ENCODE peak calls at places on chromosomes 5 and 9, in six cellular contexts. J is GM12891, K is K562, R is H1, G is HepG2, M is GM12878. L is an unnamed sample.

GRCh38 chr5:142734904-142735190 is 35.3 kb upstream of the ARHGAP26 start:
- DNase-seq in J (no peak), K (no peak), R (no peak), G (no peak), M (no peak), L (no peak)

GRCh38 chr5:121937762-121938161 is 24.0 kb upstream of the SRFBP1 start:
- DNase-seq in J (no peak), K (no peak), R (no peak), G (no peak), M (no peak), L (no peak)

GRCh38 chr5:124797665-124798087 is 51.2 kb upstream of the ZNF608 start:
- DNase-seq in J (no peak), K (peak), R (no peak), G (no peak), M (no peak), L (no peak)

GRCh38 chr5:128213340-128213739 is 129.8 kb downstream of the SLC12A2 start:
- DNase-seq in J (no peak), K (peak), R (peak), G (peak), M (no peak), L (no peak)

GRCh38 chr5:83408719-83409118 is 62.8 kb upstream of the VCAN start:
- DNase-seq in J (no peak), K (no peak), R (no peak), G (no peak), M (no peak), L (no peak)

GRCh38 chr9:131539223-131539923 is 6.0 kb upstream of the PRRT1B start:
- DNase-seq in J (no peak), K (no peak), R (no peak), G (no peak), M (no peak), L (no peak)

GRCh38 chr5:68884893-68885292 is 208.9 kb upstream of the SLC30A5 start:
- DNase-seq in J (no peak), K (peak), R (no peak), G (peak), M (no peak), L (no peak)

GRCh38 chr9:16213781-16214515 is 656.5 kb downstream of the BNC2 start:
- DNase-seq in J (no peak), K (no peak), R (no peak), G (no peak), M (no peak), L (no peak)

GRCh38 chr5:66860199-66860975 is 264.2 kb downstream of the MAST4 start:
- DNase-seq in J (no peak), K (no peak), R (no peak), G (no peak), M (no peak), L (no peak)

GRCh38 chr5:68420476-68421344 is 205.2 kb downstream of the PIK3R1 start:
- DNase-seq in J (no peak), K (peak), R (no peak), G (no peak), M (no peak), L (no peak)

GRCh38 chr5:173628501-173628900 is 12.1 kb upstream of the BOD1 start:
- DNase-seq in J (no peak), K (no peak), R (no peak), G (no peak), M (no peak), L (no peak)

GRCh38 chr5:73861313-73861978 is 235.4 kb downstream of the ARHGEF28 start:
- DNase-seq in J (no peak), K (no peak), R (no peak), G (peak), M (no peak), L (no peak)

GRCh38 chr9:21017092-21017491 is 14.3 kb downstream of the HACD4 start:
- DNase-seq in J (no peak), K (no peak), R (no peak), G (no peak), M (no peak), L (no peak)

GRCh38 chr5:132023258-132024116 is 12.0 kb upstream of the ACSL6 start:
- DNase-seq in J (no peak), K (no peak), R (no peak), G (no peak), M (no peak), L (no peak)

GRCh38 chr5:82327961-82328360 is 49.8 kb upstream of the RPS23 start:
- DNase-seq in J (no peak), K (no peak), R (no peak), G (no peak), M (no peak), L (no peak)

GRCh38 chr5:10275991-10276390 is 25.9 kb downstream of the CCT5 start:
- DNase-seq in J (no peak), K (no peak), R (no peak), G (no peak), M (no peak), L (no peak)

GRCh38 chr5:139593716-139594319 is 32.7 kb downstream of the UBE2D2 start:
- DNase-seq in J (no peak), K (no peak), R (no peak), G (no peak), M (no peak), L (no peak)

GRCh38 chr5:149951138-149951749 is 6.7 kb upstream of the PDE6A start:
- DNase-seq in J (no peak), K (peak), R (no peak), G (peak), M (no peak), L (no peak)

GRCh38 chr5:174348582-174348981 is 303.1 kb downstream of the NSG2 start:
- DNase-seq in J (no peak), K (no peak), R (no peak), G (no peak), M (no peak), L (no peak)

GRCh38 chr5:74648835-74649286 is 8.3 kb upstream of the ENC1 start:
- DNase-seq in J (peak), K (peak), R (no peak), G (peak), M (no peak), L (peak)

GRCh38 chr9:76161546-76161945 is 232.7 kb downstream of the RFK start:
- DNase-seq in J (no peak), K (no peak), R (no peak), G (no peak), M (no peak), L (no peak)

GRCh38 chr9:14245901-14246525 is 67.9 kb downstream of the NFIB start:
- DNase-seq in J (no peak), K (no peak), R (no peak), G (no peak), M (no peak), L (no peak)

GRCh38 chr5:165928971-165929370 is 2362.5 kb upstream of the WWC1 start:
- DNase-seq in J (no peak), K (no peak), R (no peak), G (no peak), M (no peak), L (no peak)

GRCh38 chr9:31248156-31248555 is 1136.3 kb upstream of the ACO1 start:
- DNase-seq in J (no peak), K (no peak), R (no peak), G (no peak), M (no peak), L (no peak)

GRCh38 chr5:178899289-178899688 is 3.6 kb downstream of the ZFP2 start:
- DNase-seq in J (no peak), K (no peak), R (no peak), G (no peak), M (no peak), L (no peak)

GRCh38 chr9:121292801-121293241 is 24.9 kb downstream of the GSN start:
- DNase-seq in J (no peak), K (no peak), R (no peak), G (no peak), M (no peak), L (no peak)

GRCh38 chr5:74641014-74641777 is 668 bp upstream of the ENC1 start:
- DNase-seq in J (no peak), K (peak), R (no peak), G (peak), M (no peak), L (peak)

GRCh38 chr9:69324549-69325401 is at the start of gene ENTREP1:
- DNase-seq in J (no peak), K (no peak), R (no peak), G (no peak), M (no peak), L (peak)

GRCh38 chr5:100683881-100684280 is 148.7 kb downstream of the FAM174A start:
- DNase-seq in J (no peak), K (no peak), R (no peak), G (no peak), M (no peak), L (no peak)

GRCh38 chr9:27094640-27095039 is 14.4 kb upstream of the TEK start:
- DNase-seq in J (no peak), K (no peak), R (no peak), G (no peak), M (no peak), L (no peak)
- TF ChIP-seq TAF1 in J (no peak), K (no peak), R (no peak), G (no peak), M (no peak), L (no peak)

DNA sequence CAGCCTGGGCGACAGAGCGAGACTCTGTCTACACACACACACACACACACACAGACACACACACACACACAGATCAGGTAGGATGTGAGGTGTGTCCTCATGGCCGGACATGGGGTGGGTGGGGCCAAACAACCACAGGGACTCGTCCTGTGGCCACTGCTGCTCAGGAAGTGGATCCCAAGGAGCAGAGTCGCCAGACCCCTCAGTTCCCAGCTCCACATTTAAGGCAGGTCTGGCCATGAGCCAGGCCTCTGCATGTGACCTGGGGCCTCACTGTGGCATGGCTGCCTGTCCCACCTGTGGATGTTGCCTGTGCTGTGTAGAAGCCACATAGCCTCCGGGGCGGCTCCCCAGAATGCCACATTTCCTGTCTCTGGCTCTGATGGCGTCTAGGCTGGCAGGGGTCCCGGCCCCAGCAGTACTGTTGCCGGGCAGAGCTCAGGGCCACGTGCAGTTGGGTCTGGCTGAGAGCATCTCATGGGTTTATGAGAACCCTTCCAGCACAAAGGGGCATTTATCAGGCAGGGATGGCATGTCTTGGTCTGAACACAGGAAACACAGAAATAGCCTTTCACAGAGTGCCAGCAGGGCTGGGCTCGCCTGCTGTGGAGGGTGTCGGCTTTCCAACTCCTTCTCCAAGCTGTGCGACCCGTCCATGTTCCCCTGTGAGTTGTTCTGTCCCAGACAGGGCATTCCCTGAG is 9.9 kb upstream of the NINJ1 start:
- DNase-seq in J (no peak), K (no peak), R (no peak), G (no peak), M (no peak), L (no peak)
- TF ChIP-seq TAF1 in J (no peak), K (no peak), R (no peak), G (no peak), M (no peak), L (no peak)

GRCh38 chr9:38229123-38229829 is 160.2 kb upstream of the SHB start:
- DNase-seq in J (no peak), K (no peak), R (no peak), G (no peak), M (no peak), L (no peak)
- TF ChIP-seq TAF1 in J (no peak), K (no peak), R (no peak), G (no peak), M (no peak), L (no peak)

GRCh38 chr9:128909859-128910258 is 10.9 kb upstream of the PHYHD1 start:
- DNase-seq in J (no peak), K (no peak), R (no peak), G (no peak), M (no peak), L (no peak)

GRCh38 chr9:128910906-128911305 is 9.9 kb upstream of the PHYHD1 start:
- DNase-seq in J (no peak), K (no peak), R (no peak), G (no peak), M (no peak), L (no peak)

GRCh38 chr9:128912270-128912853 is 8.4 kb upstream of the PHYHD1 start:
- DNase-seq in J (no peak), K (no peak), R (peak), G (peak), M (no peak), L (no peak)

GRCh38 chr9:128913048-128913900 is 7.5 kb upstream of the PHYHD1 start:
- DNase-seq in J (no peak), K (peak), R (no peak), G (no peak), M (no peak), L (no peak)

DNA sequence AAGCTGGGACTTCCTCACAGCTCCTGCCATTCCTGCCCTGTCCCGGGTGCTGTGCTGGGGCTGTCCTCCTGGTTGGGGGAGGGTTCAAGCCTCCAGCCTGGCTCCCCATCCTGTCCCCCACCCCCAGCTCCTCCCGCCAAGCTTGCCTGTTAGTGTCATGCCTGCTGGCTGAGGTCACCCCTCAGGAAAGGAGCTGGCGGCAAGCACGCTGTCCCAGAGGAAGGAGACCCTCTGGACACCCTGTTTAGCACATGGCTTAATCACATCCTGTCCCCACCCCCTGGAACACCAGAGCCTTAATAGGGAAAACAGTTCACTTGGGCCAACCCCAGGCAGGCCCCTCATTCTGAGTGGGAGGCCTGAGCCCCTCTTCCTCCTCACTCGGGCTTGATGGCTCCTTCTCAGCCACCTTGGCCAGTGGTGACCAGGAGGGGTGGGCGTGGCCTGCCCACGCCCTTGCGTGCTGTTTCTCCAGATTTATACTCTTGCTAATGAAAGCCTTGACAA is 9.2 kb upstream of the PHYHD1 start:
- DNase-seq in J (no peak), K (no peak), R (peak), G (peak), M (no peak), L (no peak)
- TF ChIP-seq TAF1 in J (no peak), K (no peak), R (no peak), G (no peak), M (no peak), L (no peak)

GRCh38 chr5:108654042-108654441 is 93.7 kb upstream of the FER start:
- DNase-seq in J (no peak), K (no peak), R (no peak), G (no peak), M (no peak), L (no peak)
- TF ChIP-seq TAF1 in J (no peak), K (no peak), R (no peak), G (no peak), M (no peak), L (no peak)

DNA sequence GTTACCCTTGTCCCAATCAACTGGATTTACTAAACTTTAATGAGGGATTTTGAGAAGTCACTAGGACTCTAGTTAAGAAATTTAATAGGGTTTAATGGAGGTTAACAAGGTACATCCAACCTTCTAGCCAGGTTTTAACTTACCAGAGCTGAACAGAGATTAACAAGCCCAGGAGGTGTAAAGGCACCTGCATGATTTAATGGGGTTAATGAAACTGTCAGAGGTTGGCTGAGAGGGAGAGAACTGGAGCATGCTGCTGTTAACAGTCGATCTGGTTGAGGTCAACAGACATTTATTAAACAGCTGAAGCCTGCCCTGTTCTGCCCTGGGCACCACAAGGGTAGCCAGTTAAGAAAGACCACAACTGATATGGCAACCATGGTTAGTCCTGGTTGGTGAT is 13.6 kb downstream of the HAND1 start:
- DNase-seq in J (no peak), K (no peak), R (no peak), G (no peak), M (no peak), L (no peak)
- TF ChIP-seq TAF1 in J (no peak), K (no peak), R (no peak), G (no peak), M (no peak), L (no peak)

DNA sequence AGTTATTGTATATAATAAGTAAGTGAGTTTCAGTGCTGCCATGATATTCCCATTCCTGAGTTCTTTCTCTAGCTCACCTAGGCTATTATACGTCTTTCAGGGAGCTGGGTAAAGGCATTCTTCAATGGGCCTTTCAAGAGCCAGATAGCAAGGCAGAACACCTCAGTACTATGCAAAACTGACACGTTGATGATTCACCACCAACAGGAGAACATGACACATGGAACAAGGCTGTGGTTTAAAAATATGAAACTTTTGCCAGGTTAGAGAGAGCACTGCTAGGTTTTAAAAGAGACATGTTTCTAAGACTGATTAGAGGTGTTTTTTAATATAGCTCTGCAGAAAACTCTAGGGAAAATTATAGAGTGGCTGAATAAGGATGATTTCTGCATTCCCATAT is 95.9 kb downstream of the UGCG start:
- DNase-seq in J (no peak), K (no peak), R (no peak), G (no peak), M (peak), L (no peak)
- TF ChIP-seq TAF1 in J (no peak), K (no peak), R (no peak), G (no peak), M (no peak), L (no peak)

GRCh38 chr9:116142706-116143492 is 10.7 kb upstream of the PAPPA start:
- DNase-seq in J (no peak), K (no peak), R (no peak), G (no peak), M (no peak), L (no peak)
- TF ChIP-seq TAF1 in J (no peak), K (no peak), R (no peak), G (no peak), M (no peak), L (no peak)

GRCh38 chr9:89347651-89348050 is 29.4 kb downstream of the SECISBP2 start:
- DNase-seq in J (no peak), K (no peak), R (no peak), G (no peak), M (no peak), L (no peak)
- TF ChIP-seq TAF1 in J (no peak), K (no peak), R (no peak), G (no peak), M (no peak), L (no peak)

L was measured in GM12892.